ENCODE peak calls at places on chromosomes 1 and 21, in four cellular contexts. Y is HCT116, O is GM23248, S is neuronal stem cell. L is an unnamed sample. For H3K4me1, the result is how much of the 10 kb centered on the place peaks cover.

GRCh38 chr21:34502480-34503106 is 9.4 kb downstream of the KCNE1 start:
- DNase-seq in Y (no peak), O (no peak), S (no peak), L (no peak)

GRCh38 chr1:36769886-36770830 is 264.2 kb downstream of the GRIK3 start:
- DNase-seq in Y (no peak), O (no peak), S (no peak), L (no peak)

GRCh38 chr1:72284084-72284397 is 1.7 kb upstream of the NEGR1 start:
- DNase-seq in Y (no peak), S (no peak), O (no peak), L (no peak)

GRCh38 chr1:37765937-37766664 is 1.2 kb upstream of the EPHA10 start:
- DNase-seq in S (no peak), O (peak), Y (peak), L (no peak)

GRCh38 chr1:112840631-112841624 is 115.1 kb downstream of the SLC16A1 start:
- DNase-seq in O (peak), S (no peak), Y (no peak), L (no peak)

GRCh38 chr1:151787689-151788088 is 2.6 kb downstream of the TDRKH start:
- DNase-seq in O (no peak), S (no peak), Y (no peak), L (no peak)

GRCh38 chr1:223540485-223541106 is 124.9 kb downstream of the CAPN8 start:
- DNase-seq in Y (no peak), S (no peak), O (no peak), L (no peak)

GRCh38 chr1:200660719-200661118 is 9.0 kb downstream of the DDX59 start:
- DNase-seq in O (peak), S (no peak), Y (no peak), L (no peak)

GRCh38 chr1:218479436-218480115 is 134.4 kb downstream of the TGFB2 start:
- DNase-seq in S (no peak), Y (no peak), O (peak), L (peak)

GRCh38 chr1:165895451-165895871 is 68.0 kb downstream of the UCK2 start:
- DNase-seq in Y (no peak), O (peak), S (no peak), L (peak)

GRCh38 chr1:85579619-85580018 is 942 bp upstream of the CCN1 start:
- DNase-seq in S (peak), Y (no peak), O (peak), L (peak)

GRCh38 chr1:65896721-65897120 is 104.0 kb downstream of the PDE4B start:
- DNase-seq in O (peak), Y (no peak), S (no peak), L (peak)

GRCh38 chr1:119818181-119818580 is 6.9 kb upstream of the REG4 start:
- DNase-seq in O (no peak), Y (no peak), S (no peak), L (no peak)

GRCh38 chr1:154559496-154559950 is 1.1 kb upstream of the UBE2Q1 start:
- DNase-seq in Y (peak), O (peak), S (peak), L (peak)

GRCh38 chr1:207152792-207153434 is 48.9 kb downstream of the C4BPA start:
- DNase-seq in Y (peak), O (no peak), S (no peak), L (no peak)

GRCh38 chr1:50308883-50309282 is 114.4 kb downstream of the DMRTA2 start:
- DNase-seq in Y (no peak), S (peak), O (peak), L (peak)

GRCh38 chr1:229883504-229884200 is 183.4 kb upstream of the GALNT2 start:
- DNase-seq in O (no peak), Y (no peak), S (no peak), L (no peak)

GRCh38 chr1:62784509-62785365 is 805 bp downstream of the ATG4C start:
- DNase-seq in O (peak), S (no peak), Y (no peak), L (peak)

GRCh38 chr1:4172659-4173599 is 272.9 kb upstream of the C1orf174 start:
- DNase-seq in S (no peak), Y (peak), O (no peak), L (no peak)

GRCh38 chr1:226381226-226381998 is 26.5 kb downstream of the PARP1 start:
- DNase-seq in Y (no peak), O (no peak), S (no peak), L (no peak)

GRCh38 chr1:41661428-41662060 is 177.1 kb upstream of the EDN2 start:
- DNase-seq in Y (no peak), S (no peak), O (peak), L (peak)

GRCh38 chr1:28143496-28144202 is 32.8 kb downstream of the PTAFR start:
- DNase-seq in O (no peak), S (no peak), Y (no peak), L (no peak)
- H3K4me1 ChIP-seq in O (under half), S (under half), Y (under half), L (under half)

GRCh38 chr1:1433804-1434130 is 1.7 kb upstream of the VWA1 start:
- DNase-seq in Y (peak), O (peak), S (no peak), L (no peak)
- H3K9ac ChIP-seq in Y (peak), O (no peak), S (peak), L (no peak)

GRCh38 chr21:41318218-41318617 is 1.6 kb downstream of the FAM3B start:
- DNase-seq in Y (no peak), S (no peak), O (no peak), L (no peak)

GRCh38 chr21:41321908-41322495 is 5.4 kb downstream of the FAM3B start:
- DNase-seq in Y (no peak), O (no peak), S (no peak), L (no peak)

GRCh38 chr21:41322496-41323382 is 6.1 kb downstream of the FAM3B start:
- DNase-seq in S (no peak), Y (no peak), O (no peak), L (no peak)

GRCh38 chr21:41319273-41319672 is 2.7 kb downstream of the FAM3B start:
- DNase-seq in Y (no peak), S (no peak), O (no peak), L (no peak)

GRCh38 chr21:41321211-41321907 is 4.8 kb downstream of the FAM3B start:
- DNase-seq in S (no peak), O (no peak), Y (no peak), L (no peak)
- H3K4me3 ChIP-seq in S (no peak), O (no peak), Y (no peak), L (no peak)

GRCh38 chr1:162131405-162132321 is 62.2 kb downstream of the NOS1AP start:
- DNase-seq in Y (no peak), S (no peak), O (no peak), L (no peak)

GRCh38 chr1:162130308-162130707 is 60.8 kb downstream of the NOS1AP start:
- DNase-seq in Y (no peak), S (no peak), O (no peak), L (no peak)

GRCh38 chr1:162135271-162135775 is 65.8 kb downstream of the NOS1AP start:
- DNase-seq in O (no peak), S (no peak), Y (no peak), L (no peak)

GRCh38 chr1:162136760-162137537 is 67.5 kb downstream of the NOS1AP start:
- DNase-seq in S (no peak), Y (peak), O (peak), L (peak)

GRCh38 chr1:162133566-162133965 is 64.1 kb downstream of the NOS1AP start:
- DNase-seq in S (no peak), Y (no peak), O (no peak), L (peak)
- H3K4me1 ChIP-seq in S (under half), Y (half or more), O (under half), L (under half)

GRCh38 chr1:67831850-67832513 is 1.3 kb downstream of the GNG12 start:
- DNase-seq in O (peak), Y (peak), S (peak), L (peak)

GRCh38 chr1:67833595-67833926 is 294 bp upstream of the GNG12 start:
- DNase-seq in Y (no peak), S (no peak), O (peak), L (peak)

GRCh38 chr1:67832737-67833594 is at the start of gene GNG12:
- DNase-seq in S (peak), Y (peak), O (peak), L (peak)

GRCh38 chr1:67830226-67830625 is 3.0 kb downstream of the GNG12 start:
- DNase-seq in S (no peak), Y (no peak), O (peak), L (peak)

GRCh38 chr1:67830928-67831596 is 2.2 kb downstream of the GNG12 start:
- DNase-seq in S (no peak), Y (no peak), O (peak), L (peak)
- H3K9ac ChIP-seq in S (no peak), Y (peak), O (peak), L (peak)

DNA sequence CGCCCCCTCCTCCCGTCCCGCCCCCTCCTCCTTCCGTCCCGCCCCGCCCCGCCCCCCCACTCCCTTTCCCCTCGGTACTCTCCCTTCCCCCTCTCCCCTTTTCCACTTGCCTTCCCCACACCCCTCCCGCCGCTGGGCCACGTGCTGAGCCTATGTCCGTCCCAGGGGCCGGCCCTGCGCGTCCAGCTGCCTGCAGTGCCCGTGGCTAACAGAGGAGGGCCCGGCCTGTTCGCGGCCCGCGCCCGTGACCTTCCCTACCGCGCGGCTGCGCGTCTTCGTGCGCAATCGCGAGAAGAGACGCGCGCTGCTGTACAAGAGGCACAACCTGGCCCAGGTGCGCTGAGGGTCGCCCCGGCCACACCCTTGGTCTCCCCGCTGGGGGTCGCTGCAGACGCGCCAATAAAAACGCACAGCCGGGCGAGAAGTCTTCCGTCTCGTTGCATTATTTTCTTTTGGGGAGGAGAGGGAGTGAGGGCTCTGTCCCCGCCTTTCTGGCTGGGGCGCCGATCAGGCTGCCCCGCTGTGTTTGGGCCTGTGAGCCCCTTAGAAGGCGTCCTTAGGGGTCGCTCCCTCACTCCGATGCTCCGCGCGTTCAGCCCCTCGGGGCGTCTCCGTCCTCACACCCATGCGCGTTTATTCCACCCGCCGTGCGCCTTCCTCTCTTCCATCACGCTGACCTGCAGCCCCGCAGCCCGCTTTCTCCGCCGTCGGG is 28.0 kb downstream of the TRIM11 start:
- DNase-seq in Y (peak), S (peak), O (peak), L (peak)
- H3K4me3 ChIP-seq in Y (peak), S (peak), O (peak), L (peak)

L was measured in adipocyte.